ENCODE peak calls at places on chromosomes 2 and 18, in ten cellular contexts. One of them, this sample, is unnamed.

GRCh38 chr2:234047361-234047760 is 3.1 kb upstream of the SPP2 start:
- DNase-seq in fibroblast of the conjunctiva: no peak
- DNase-seq in skeletal muscle cell: no peak
- DNase-seq in globus pallidus: no peak
- DNase-seq in right cardiac atrium: no peak
- DNase-seq in A172: no peak
- DNase-seq in HTR-8/SVneo: no peak
- DNase-seq in neural progenitor cell: no peak
- DNase-seq in psoas muscle: no peak
- DNase-seq in C1 segment of cervical spinal cord: no peak
- DNase-seq in this sample: no peak

GRCh38 chr2:31957748-31958717 is 52.8 kb downstream of the MEMO1 start:
- DNase-seq in fibroblast of the conjunctiva: no peak
- DNase-seq in skeletal muscle cell: no peak
- DNase-seq in globus pallidus: no peak
- DNase-seq in right cardiac atrium: no peak
- DNase-seq in A172: no peak
- DNase-seq in HTR-8/SVneo: no peak
- DNase-seq in neural progenitor cell: no peak
- DNase-seq in psoas muscle: no peak
- DNase-seq in C1 segment of cervical spinal cord: no peak
- DNase-seq in this sample: no peak

GRCh38 chr2:111679202-111679601 is 204.8 kb downstream of the ANAPC1 start:
- DNase-seq in fibroblast of the conjunctiva: no peak
- DNase-seq in skeletal muscle cell: no peak
- DNase-seq in globus pallidus: no peak
- DNase-seq in right cardiac atrium: no peak
- DNase-seq in A172: no peak
- DNase-seq in HTR-8/SVneo: no peak
- DNase-seq in neural progenitor cell: no peak
- DNase-seq in psoas muscle: no peak
- DNase-seq in C1 segment of cervical spinal cord: no peak
- DNase-seq in this sample: no peak

GRCh38 chr2:75716406-75716805 is 5.7 kb upstream of the GCFC2 start:
- DNase-seq in fibroblast of the conjunctiva: no peak
- DNase-seq in skeletal muscle cell: no peak
- DNase-seq in globus pallidus: peak; percentile 54
- DNase-seq in right cardiac atrium: no peak
- DNase-seq in A172: no peak
- DNase-seq in HTR-8/SVneo: peak; percentile 18
- DNase-seq in neural progenitor cell: no peak
- DNase-seq in psoas muscle: no peak
- DNase-seq in C1 segment of cervical spinal cord: no peak
- DNase-seq in this sample: no peak

GRCh38 chr2:126655500-126656310 is at the start of gene GYPC:
- DNase-seq in fibroblast of the conjunctiva: peak; percentile 53
- DNase-seq in skeletal muscle cell: peak; percentile 62
- DNase-seq in globus pallidus: no peak
- DNase-seq in right cardiac atrium: peak; percentile 88
- DNase-seq in A172: peak; percentile 67
- DNase-seq in HTR-8/SVneo: peak; percentile 25
- DNase-seq in neural progenitor cell: peak; percentile 72
- DNase-seq in psoas muscle: peak; percentile 90
- DNase-seq in C1 segment of cervical spinal cord: peak; percentile 50
- DNase-seq in this sample: peak; percentile 56

GRCh38 chr18:8844721-8845148 is 139.4 kb downstream of the MTCL1 start:
- DNase-seq in fibroblast of the conjunctiva: no peak
- DNase-seq in skeletal muscle cell: no peak
- DNase-seq in globus pallidus: no peak
- DNase-seq in right cardiac atrium: no peak
- DNase-seq in A172: no peak
- DNase-seq in HTR-8/SVneo: peak; percentile 11
- DNase-seq in neural progenitor cell: no peak
- DNase-seq in psoas muscle: no peak
- DNase-seq in C1 segment of cervical spinal cord: no peak
- DNase-seq in this sample: no peak

GRCh38 chr2:240200230-240201051 is 60.0 kb upstream of the OTOS start:
- DNase-seq in fibroblast of the conjunctiva: no peak
- DNase-seq in skeletal muscle cell: no peak
- DNase-seq in globus pallidus: no peak
- DNase-seq in right cardiac atrium: no peak
- DNase-seq in A172: no peak
- DNase-seq in HTR-8/SVneo: no peak
- DNase-seq in neural progenitor cell: peak; percentile 46
- DNase-seq in psoas muscle: no peak
- DNase-seq in C1 segment of cervical spinal cord: no peak
- DNase-seq in this sample: no peak

GRCh38 chr2:181459646-181460045 is 2.5 kb downstream of the ITGA4 start:
- DNase-seq in fibroblast of the conjunctiva: no peak
- DNase-seq in skeletal muscle cell: no peak
- DNase-seq in globus pallidus: no peak
- DNase-seq in right cardiac atrium: no peak
- DNase-seq in A172: no peak
- DNase-seq in HTR-8/SVneo: no peak
- DNase-seq in neural progenitor cell: no peak
- DNase-seq in psoas muscle: no peak
- DNase-seq in C1 segment of cervical spinal cord: no peak
- DNase-seq in this sample: peak; percentile 74

GRCh38 chr18:21489119-21489750 is 111.3 kb downstream of the ESCO1 start:
- DNase-seq in fibroblast of the conjunctiva: peak; percentile 48
- DNase-seq in skeletal muscle cell: peak; percentile 5
- DNase-seq in globus pallidus: peak; percentile 39
- DNase-seq in right cardiac atrium: no peak
- DNase-seq in A172: peak; percentile 54
- DNase-seq in HTR-8/SVneo: peak; percentile 64
- DNase-seq in neural progenitor cell: peak; percentile 61
- DNase-seq in psoas muscle: no peak
- DNase-seq in C1 segment of cervical spinal cord: no peak
- DNase-seq in this sample: no peak

GRCh38 chr18:47749195-47749973 is 181.1 kb downstream of the SMAD2 start:
- DNase-seq in fibroblast of the conjunctiva: peak; percentile 24
- DNase-seq in skeletal muscle cell: peak; percentile 5
- DNase-seq in globus pallidus: peak; percentile 60
- DNase-seq in right cardiac atrium: peak; percentile 75
- DNase-seq in A172: peak; percentile 3
- DNase-seq in HTR-8/SVneo: peak; percentile 64
- DNase-seq in neural progenitor cell: peak; percentile 90
- DNase-seq in psoas muscle: peak; percentile 81
- DNase-seq in C1 segment of cervical spinal cord: peak; percentile 53
- DNase-seq in this sample: peak; percentile 36

GRCh38 chr2:72834561-72834960 is 8.7 kb upstream of the EXOC6B start:
- DNase-seq in fibroblast of the conjunctiva: no peak
- DNase-seq in skeletal muscle cell: no peak
- DNase-seq in globus pallidus: no peak
- DNase-seq in right cardiac atrium: no peak
- DNase-seq in A172: no peak
- DNase-seq in HTR-8/SVneo: no peak
- DNase-seq in neural progenitor cell: no peak
- DNase-seq in psoas muscle: no peak
- DNase-seq in C1 segment of cervical spinal cord: no peak
- DNase-seq in this sample: no peak

GRCh38 chr2:37191253-37191652 is 2.8 kb upstream of the SULT6B1 start:
- DNase-seq in fibroblast of the conjunctiva: no peak
- DNase-seq in skeletal muscle cell: no peak
- DNase-seq in globus pallidus: no peak
- DNase-seq in right cardiac atrium: no peak
- DNase-seq in A172: no peak
- DNase-seq in HTR-8/SVneo: no peak
- DNase-seq in neural progenitor cell: peak; percentile 52
- DNase-seq in psoas muscle: no peak
- DNase-seq in C1 segment of cervical spinal cord: no peak
- DNase-seq in this sample: no peak

GRCh38 chr2:159713691-159714585 is 1.6 kb downstream of the MARCHF7 start:
- DNase-seq in fibroblast of the conjunctiva: peak; percentile 22
- DNase-seq in skeletal muscle cell: no peak
- DNase-seq in globus pallidus: no peak
- DNase-seq in right cardiac atrium: no peak
- DNase-seq in A172: peak; percentile 19
- DNase-seq in HTR-8/SVneo: no peak
- DNase-seq in neural progenitor cell: no peak
- DNase-seq in psoas muscle: no peak
- DNase-seq in C1 segment of cervical spinal cord: no peak
- DNase-seq in this sample: no peak

GRCh38 chr18:9404565-9405060 is 70.0 kb downstream of the TWSG1 start:
- DNase-seq in fibroblast of the conjunctiva: no peak
- DNase-seq in skeletal muscle cell: no peak
- DNase-seq in globus pallidus: no peak
- DNase-seq in right cardiac atrium: no peak
- DNase-seq in A172: peak; percentile 90
- DNase-seq in HTR-8/SVneo: peak; percentile 36
- DNase-seq in neural progenitor cell: no peak
- DNase-seq in psoas muscle: no peak
- DNase-seq in C1 segment of cervical spinal cord: peak; percentile 22
- DNase-seq in this sample: no peak

GRCh38 chr2:11499081-11499743 is 33.3 kb upstream of the E2F6 start:
- DNase-seq in fibroblast of the conjunctiva: no peak
- DNase-seq in skeletal muscle cell: no peak
- DNase-seq in globus pallidus: peak; percentile 88
- DNase-seq in right cardiac atrium: no peak
- DNase-seq in A172: no peak
- DNase-seq in HTR-8/SVneo: no peak
- DNase-seq in neural progenitor cell: peak; percentile 84
- DNase-seq in psoas muscle: no peak
- DNase-seq in C1 segment of cervical spinal cord: peak; percentile 43
- DNase-seq in this sample: no peak

GRCh38 chr2:146623771-146624170 is 1221.1 kb upstream of the ACVR2A start:
- DNase-seq in fibroblast of the conjunctiva: peak; percentile 29
- DNase-seq in skeletal muscle cell: peak; percentile 45
- DNase-seq in globus pallidus: no peak
- DNase-seq in right cardiac atrium: no peak
- DNase-seq in A172: no peak
- DNase-seq in HTR-8/SVneo: no peak
- DNase-seq in neural progenitor cell: no peak
- DNase-seq in psoas muscle: no peak
- DNase-seq in C1 segment of cervical spinal cord: no peak
- DNase-seq in this sample: peak; percentile 25

GRCh38 chr2:179837408-179837807 is 24.0 kb downstream of the ZNF385B start:
- DNase-seq in fibroblast of the conjunctiva: no peak
- DNase-seq in skeletal muscle cell: peak; percentile 38
- DNase-seq in globus pallidus: no peak
- DNase-seq in right cardiac atrium: no peak
- DNase-seq in A172: peak; percentile 79
- DNase-seq in HTR-8/SVneo: peak; percentile 30
- DNase-seq in neural progenitor cell: no peak
- DNase-seq in psoas muscle: no peak
- DNase-seq in C1 segment of cervical spinal cord: no peak
- DNase-seq in this sample: no peak

GRCh38 chr2:66568650-66569300 is 133.8 kb downstream of the MEIS1 start:
- DNase-seq in fibroblast of the conjunctiva: no peak
- DNase-seq in skeletal muscle cell: no peak
- DNase-seq in globus pallidus: no peak
- DNase-seq in right cardiac atrium: no peak
- DNase-seq in A172: no peak
- DNase-seq in HTR-8/SVneo: no peak
- DNase-seq in neural progenitor cell: no peak
- DNase-seq in psoas muscle: no peak
- DNase-seq in C1 segment of cervical spinal cord: no peak
- DNase-seq in this sample: no peak

GRCh38 chr2:36561223-36561944 is 36.6 kb downstream of the FEZ2 start:
- DNase-seq in fibroblast of the conjunctiva: peak; percentile 53
- DNase-seq in skeletal muscle cell: peak; percentile 65
- DNase-seq in globus pallidus: no peak
- DNase-seq in right cardiac atrium: no peak
- DNase-seq in A172: peak; percentile 99
- DNase-seq in HTR-8/SVneo: peak; percentile 78
- DNase-seq in neural progenitor cell: no peak
- DNase-seq in psoas muscle: no peak
- DNase-seq in C1 segment of cervical spinal cord: peak; percentile 24
- DNase-seq in this sample: peak; percentile 77

GRCh38 chr18:66601649-66602048 is 2.2 kb downstream of the CDH19 start:
- DNase-seq in fibroblast of the conjunctiva: no peak
- DNase-seq in skeletal muscle cell: no peak
- DNase-seq in globus pallidus: no peak
- DNase-seq in right cardiac atrium: no peak
- DNase-seq in A172: no peak
- DNase-seq in HTR-8/SVneo: no peak
- DNase-seq in neural progenitor cell: no peak
- DNase-seq in psoas muscle: no peak
- DNase-seq in C1 segment of cervical spinal cord: no peak
- DNase-seq in this sample: no peak

GRCh38 chr2:173550143-173550542 is 195.5 kb downstream of the CDCA7 start:
- DNase-seq in fibroblast of the conjunctiva: peak; percentile 47
- DNase-seq in skeletal muscle cell: peak; percentile 28
- DNase-seq in globus pallidus: no peak
- DNase-seq in right cardiac atrium: no peak
- DNase-seq in A172: peak; percentile 15
- DNase-seq in HTR-8/SVneo: no peak
- DNase-seq in neural progenitor cell: no peak
- DNase-seq in psoas muscle: no peak
- DNase-seq in C1 segment of cervical spinal cord: no peak
- DNase-seq in this sample: peak; percentile 73

GRCh38 chr2:64615844-64616536 is 37.7 kb downstream of the SERTAD2 start:
- DNase-seq in fibroblast of the conjunctiva: no peak
- DNase-seq in skeletal muscle cell: no peak
- DNase-seq in globus pallidus: no peak
- DNase-seq in right cardiac atrium: no peak
- DNase-seq in A172: no peak
- DNase-seq in HTR-8/SVneo: no peak
- DNase-seq in neural progenitor cell: no peak
- DNase-seq in psoas muscle: no peak
- DNase-seq in C1 segment of cervical spinal cord: no peak
- DNase-seq in this sample: no peak

GRCh38 chr2:181253438-181253837 is 203.7 kb upstream of the ITGA4 start:
- DNase-seq in fibroblast of the conjunctiva: no peak
- DNase-seq in skeletal muscle cell: no peak
- DNase-seq in globus pallidus: no peak
- DNase-seq in right cardiac atrium: no peak
- DNase-seq in A172: no peak
- DNase-seq in HTR-8/SVneo: no peak
- DNase-seq in neural progenitor cell: no peak
- DNase-seq in psoas muscle: no peak
- DNase-seq in C1 segment of cervical spinal cord: no peak
- DNase-seq in this sample: no peak

GRCh38 chr18:79725486-79725885 is 45.9 kb downstream of the CTDP1 start:
- DNase-seq in fibroblast of the conjunctiva: no peak
- DNase-seq in skeletal muscle cell: no peak
- DNase-seq in globus pallidus: no peak
- DNase-seq in right cardiac atrium: no peak
- DNase-seq in A172: no peak
- DNase-seq in HTR-8/SVneo: no peak
- DNase-seq in neural progenitor cell: no peak
- DNase-seq in psoas muscle: no peak
- DNase-seq in C1 segment of cervical spinal cord: no peak
- DNase-seq in this sample: no peak